ENCODE peak calls at places on chromosomes 1 and 21, in six cellular contexts. One of them, this sample, is unnamed.

GRCh38 chr1:67566803-67567202 is 118.2 kb upstream of the GADD45A start:
- DNase-seq in upper lobe of right lung: no peak
- DNase-seq in right atrium auricular region: no peak
- DNase-seq in stomach: no peak
- DNase-seq in MM.1S: no peak
- DNase-seq in heart left ventricle: no peak
- DNase-seq in this sample: no peak

GRCh38 chr1:53449026-53449425 is 10.2 kb upstream of the DMRTB1 start:
- DNase-seq in upper lobe of right lung: no peak
- DNase-seq in right atrium auricular region: no peak
- DNase-seq in stomach: no peak
- DNase-seq in MM.1S: no peak
- DNase-seq in heart left ventricle: no peak
- DNase-seq in this sample: no peak

GRCh38 chr1:242827538-242827937 is 303.0 kb upstream of the PLD5 start:
- DNase-seq in upper lobe of right lung: no peak
- DNase-seq in right atrium auricular region: no peak
- DNase-seq in stomach: no peak
- DNase-seq in MM.1S: no peak
- DNase-seq in heart left ventricle: no peak
- DNase-seq in this sample: no peak

GRCh38 chr1:41618066-41618825 is 133.8 kb upstream of the EDN2 start:
- DNase-seq in upper lobe of right lung: peak
- DNase-seq in right atrium auricular region: peak
- DNase-seq in stomach: peak
- DNase-seq in MM.1S: no peak
- DNase-seq in heart left ventricle: peak
- DNase-seq in this sample: no peak

GRCh38 chr1:172320723-172321122 is 99.8 kb upstream of the C1orf105 start:
- DNase-seq in upper lobe of right lung: no peak
- DNase-seq in right atrium auricular region: no peak
- DNase-seq in stomach: no peak
- DNase-seq in MM.1S: no peak
- DNase-seq in heart left ventricle: peak
- DNase-seq in this sample: no peak

GRCh38 chr1:20160034-20160433 is 20.9 kb downstream of the PLA2G2F start:
- DNase-seq in upper lobe of right lung: no peak
- DNase-seq in right atrium auricular region: no peak
- DNase-seq in stomach: no peak
- DNase-seq in MM.1S: no peak
- DNase-seq in heart left ventricle: no peak
- DNase-seq in this sample: no peak

GRCh38 chr1:115575661-115576060 is 66.1 kb upstream of the VANGL1 start:
- DNase-seq in upper lobe of right lung: no peak
- DNase-seq in right atrium auricular region: no peak
- DNase-seq in stomach: no peak
- DNase-seq in MM.1S: no peak
- DNase-seq in heart left ventricle: no peak
- DNase-seq in this sample: no peak

GRCh38 chr1:80181418-80181817 is 1174.9 kb upstream of the ADGRL4 start:
- DNase-seq in upper lobe of right lung: no peak
- DNase-seq in right atrium auricular region: no peak
- DNase-seq in stomach: no peak
- DNase-seq in MM.1S: no peak
- DNase-seq in heart left ventricle: no peak
- DNase-seq in this sample: no peak

GRCh38 chr1:35111106-35111505 is 31.9 kb downstream of the ZMYM1 start:
- DNase-seq in upper lobe of right lung: no peak
- DNase-seq in right atrium auricular region: no peak
- DNase-seq in stomach: no peak
- DNase-seq in MM.1S: no peak
- DNase-seq in heart left ventricle: no peak
- DNase-seq in this sample: no peak

GRCh38 chr1:246450485-246451251 is 56.4 kb downstream of the SMYD3 start:
- DNase-seq in upper lobe of right lung: no peak
- DNase-seq in right atrium auricular region: no peak
- DNase-seq in stomach: no peak
- DNase-seq in MM.1S: peak
- DNase-seq in heart left ventricle: no peak
- DNase-seq in this sample: peak

GRCh38 chr1:82919828-82920227 is 1079.1 kb downstream of the TTLL7 start:
- DNase-seq in upper lobe of right lung: no peak
- DNase-seq in right atrium auricular region: no peak
- DNase-seq in stomach: no peak
- DNase-seq in MM.1S: no peak
- DNase-seq in heart left ventricle: no peak
- DNase-seq in this sample: no peak

GRCh38 chr1:114780344-114781226 is at the start of gene SIKE1:
- DNase-seq in upper lobe of right lung: peak
- DNase-seq in right atrium auricular region: peak
- DNase-seq in stomach: peak
- DNase-seq in MM.1S: peak
- DNase-seq in heart left ventricle: peak
- DNase-seq in this sample: peak

GRCh38 chr1:226737819-226738420 is 1.2 kb downstream of the ITPKB start:
- DNase-seq in upper lobe of right lung: peak
- DNase-seq in right atrium auricular region: peak
- DNase-seq in stomach: peak
- DNase-seq in MM.1S: peak
- DNase-seq in heart left ventricle: peak
- DNase-seq in this sample: no peak

GRCh38 chr1:156154317-156154749 is 948 bp downstream of the SEMA4A start:
- DNase-seq in upper lobe of right lung: peak
- DNase-seq in right atrium auricular region: no peak
- DNase-seq in stomach: peak
- DNase-seq in MM.1S: peak
- DNase-seq in heart left ventricle: no peak
- DNase-seq in this sample: peak

GRCh38 chr1:237478082-237478481 is 412.6 kb downstream of the ZP4 start:
- DNase-seq in upper lobe of right lung: no peak
- DNase-seq in right atrium auricular region: no peak
- DNase-seq in stomach: no peak
- DNase-seq in MM.1S: no peak
- DNase-seq in heart left ventricle: no peak
- DNase-seq in this sample: no peak

GRCh38 chr1:44531785-44532566 is 126.9 kb downstream of the RNF220 start:
- DNase-seq in upper lobe of right lung: no peak
- DNase-seq in right atrium auricular region: no peak
- DNase-seq in stomach: no peak
- DNase-seq in MM.1S: no peak
- DNase-seq in heart left ventricle: no peak
- DNase-seq in this sample: peak

GRCh38 chr21:35034203-35034926 is 14.7 kb downstream of the RUNX1 start:
- DNase-seq in upper lobe of right lung: no peak
- DNase-seq in right atrium auricular region: no peak
- DNase-seq in stomach: no peak
- DNase-seq in MM.1S: no peak
- DNase-seq in heart left ventricle: no peak
- DNase-seq in this sample: no peak

GRCh38 chr1:181073638-181074037 is 14.9 kb upstream of the IER5 start:
- DNase-seq in upper lobe of right lung: no peak
- DNase-seq in right atrium auricular region: no peak
- DNase-seq in stomach: no peak
- DNase-seq in MM.1S: no peak
- DNase-seq in heart left ventricle: no peak
- DNase-seq in this sample: no peak

DNA sequence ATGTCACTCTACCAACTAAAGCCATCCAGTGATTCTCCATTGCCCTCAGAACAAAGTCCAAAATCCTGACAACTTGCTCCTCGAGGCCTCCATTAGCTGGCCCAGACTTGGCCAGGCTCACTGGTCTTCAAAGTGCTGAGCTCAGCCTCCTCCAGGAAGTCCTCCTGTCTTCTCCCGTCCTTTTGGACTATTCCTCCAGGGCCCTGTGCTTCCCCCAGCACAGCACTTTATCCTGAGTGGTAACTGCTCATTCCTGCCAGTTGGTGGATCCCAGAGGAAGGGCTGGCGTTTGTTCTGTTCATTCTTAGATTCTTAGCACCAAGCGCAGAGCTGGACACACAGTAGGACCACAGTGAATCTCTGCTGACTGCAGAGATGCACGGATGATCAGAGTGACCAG is 179.9 kb downstream of the PTPRU start:
- DNase-seq in upper lobe of right lung: no peak
- DNase-seq in right atrium auricular region: no peak
- DNase-seq in stomach: no peak
- DNase-seq in MM.1S: no peak
- DNase-seq in heart left ventricle: no peak
- DNase-seq in this sample: no peak
- TF ChIP-seq CTCF in upper lobe of right lung: peak
- TF ChIP-seq CTCF in right atrium auricular region: no peak
- TF ChIP-seq CTCF in stomach: no peak
- TF ChIP-seq CTCF in MM.1S: no peak
- TF ChIP-seq CTCF in heart left ventricle: no peak
- TF ChIP-seq CTCF in this sample: no peak

DNA sequence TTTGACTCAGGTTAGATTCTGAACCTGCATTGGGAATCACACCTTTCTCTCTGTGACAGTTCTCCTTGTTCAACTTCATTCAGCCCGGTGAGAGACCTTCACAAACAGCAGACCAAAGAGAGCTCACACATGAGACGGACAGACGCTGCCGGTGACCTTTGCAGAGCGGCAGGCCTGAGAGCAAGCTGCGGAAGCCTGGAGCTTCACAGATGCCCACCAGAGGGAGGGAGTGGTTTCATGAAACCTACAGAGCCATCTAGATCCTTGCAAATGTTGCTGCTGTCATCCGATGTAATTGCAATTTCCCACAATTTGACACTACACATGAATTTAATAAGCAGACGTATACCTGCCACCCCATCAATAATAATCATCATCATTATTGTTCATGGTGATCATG is 39.5 kb downstream of the GRIK3 start:
- DNase-seq in upper lobe of right lung: no peak
- DNase-seq in right atrium auricular region: no peak
- DNase-seq in stomach: no peak
- DNase-seq in MM.1S: no peak
- DNase-seq in heart left ventricle: no peak
- DNase-seq in this sample: no peak
- TF ChIP-seq CTCF in upper lobe of right lung: no peak
- TF ChIP-seq CTCF in right atrium auricular region: no peak
- TF ChIP-seq CTCF in stomach: no peak
- TF ChIP-seq CTCF in MM.1S: no peak
- TF ChIP-seq CTCF in heart left ventricle: no peak
- TF ChIP-seq CTCF in this sample: no peak

DNA sequence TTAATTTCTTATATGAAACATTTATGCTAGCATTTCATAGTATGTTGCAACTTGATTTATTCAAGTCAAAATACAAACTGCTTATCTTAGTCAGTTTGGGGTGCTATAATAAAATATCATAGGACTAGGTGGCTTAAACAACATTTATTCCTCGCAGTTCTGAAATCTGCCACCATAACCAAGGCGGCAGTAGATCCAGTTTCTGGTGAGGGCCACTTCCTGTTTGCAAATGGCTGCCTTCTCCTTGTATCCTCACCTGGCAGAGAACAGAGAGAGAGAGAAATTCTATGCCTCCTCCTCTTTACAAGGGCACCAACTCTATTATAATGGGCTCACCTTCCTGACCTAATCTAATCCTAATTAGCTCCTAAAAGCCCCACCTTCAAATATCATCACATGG is 76.1 kb upstream of the RGS2 start:
- DNase-seq in upper lobe of right lung: no peak
- DNase-seq in right atrium auricular region: no peak
- DNase-seq in stomach: no peak
- DNase-seq in MM.1S: peak
- DNase-seq in heart left ventricle: no peak
- DNase-seq in this sample: no peak
- TF ChIP-seq CTCF in upper lobe of right lung: no peak
- TF ChIP-seq CTCF in right atrium auricular region: no peak
- TF ChIP-seq CTCF in stomach: no peak
- TF ChIP-seq CTCF in MM.1S: peak
- TF ChIP-seq CTCF in heart left ventricle: no peak
- TF ChIP-seq CTCF in this sample: no peak

GRCh38 chr1:51341876-51342496 is 11.6 kb upstream of the TTC39A start:
- DNase-seq in upper lobe of right lung: no peak
- DNase-seq in right atrium auricular region: no peak
- DNase-seq in stomach: no peak
- DNase-seq in MM.1S: no peak
- DNase-seq in heart left ventricle: no peak
- DNase-seq in this sample: peak
- TF ChIP-seq CTCF in upper lobe of right lung: no peak
- TF ChIP-seq CTCF in right atrium auricular region: no peak
- TF ChIP-seq CTCF in stomach: no peak
- TF ChIP-seq CTCF in MM.1S: no peak
- TF ChIP-seq CTCF in heart left ventricle: no peak
- TF ChIP-seq CTCF in this sample: peak

GRCh38 chr1:201434266-201434665 is 12.7 kb upstream of the TNNI1 start:
- DNase-seq in upper lobe of right lung: no peak
- DNase-seq in right atrium auricular region: no peak
- DNase-seq in stomach: no peak
- DNase-seq in MM.1S: no peak
- DNase-seq in heart left ventricle: no peak
- DNase-seq in this sample: no peak

GRCh38 chr1:201436969-201437368 is 15.4 kb upstream of the TNNI1 start:
- DNase-seq in upper lobe of right lung: no peak
- DNase-seq in right atrium auricular region: no peak
- DNase-seq in stomach: no peak
- DNase-seq in MM.1S: no peak
- DNase-seq in heart left ventricle: no peak
- DNase-seq in this sample: no peak

GRCh38 chr1:201432814-201433213 is 11.3 kb upstream of the TNNI1 start:
- DNase-seq in upper lobe of right lung: no peak
- DNase-seq in right atrium auricular region: no peak
- DNase-seq in stomach: no peak
- DNase-seq in MM.1S: no peak
- DNase-seq in heart left ventricle: no peak
- DNase-seq in this sample: no peak

GRCh38 chr1:201433609-201434008 is 12.1 kb upstream of the TNNI1 start:
- DNase-seq in upper lobe of right lung: no peak
- DNase-seq in right atrium auricular region: no peak
- DNase-seq in stomach: no peak
- DNase-seq in MM.1S: no peak
- DNase-seq in heart left ventricle: no peak
- DNase-seq in this sample: no peak

GRCh38 chr1:201436461-201436860 is 14.9 kb upstream of the TNNI1 start:
- DNase-seq in upper lobe of right lung: no peak
- DNase-seq in right atrium auricular region: no peak
- DNase-seq in stomach: no peak
- DNase-seq in MM.1S: no peak
- DNase-seq in heart left ventricle: no peak
- DNase-seq in this sample: no peak
- TF ChIP-seq CTCF in upper lobe of right lung: no peak
- TF ChIP-seq CTCF in right atrium auricular region: no peak
- TF ChIP-seq CTCF in stomach: no peak
- TF ChIP-seq CTCF in MM.1S: no peak
- TF ChIP-seq CTCF in heart left ventricle: no peak
- TF ChIP-seq CTCF in this sample: no peak